ENCODE peak calls at places on chromosomes 13 and 19, in eight cellular contexts. T is NB4, C is thyroid gland, A is HCT116, N is IMR-90, P is prostate gland, I is esophagus squamous epithelium, K is heart left ventricle. G is an unnamed sample.

GRCh38 chr13:47638627-47639026 is 362.4 kb downstream of the SUCLA2 start:
- DNase-seq in T (no peak), C (no peak), A (no peak), N (no peak), P (no peak), I (no peak), K (no peak), G (no peak)

GRCh38 chr19:19399733-19400438 is 5.6 kb upstream of the GATAD2A start:
- DNase-seq in T (no peak), C (no peak), A (no peak), N (peak), P (no peak), I (no peak), K (no peak), G (no peak)

GRCh38 chr13:99726261-99726894 is 225.1 kb downstream of the TM9SF2 start:
- DNase-seq in T (no peak), C (no peak), A (no peak), N (no peak), P (no peak), I (no peak), K (no peak), G (no peak)

GRCh38 chr19:49710372-49710951 is 19.5 kb downstream of the CPT1C start:
- DNase-seq in T (no peak), C (no peak), A (peak), N (peak), P (no peak), I (no peak), K (no peak), G (no peak)

GRCh38 chr13:76992548-76993001 is 694 bp downstream of the CLN5 start:
- DNase-seq in T (peak), C (peak), A (no peak), N (peak), P (peak), I (no peak), K (peak), G (peak)

GRCh38 chr19:38944981-38945506 is 14.3 kb downstream of the MRPS12 start:
- DNase-seq in T (no peak), C (no peak), A (no peak), N (no peak), P (no peak), I (no peak), K (no peak), G (no peak)

GRCh38 chr13:76826527-76826926 is 59.7 kb downstream of the KCTD12 start:
- DNase-seq in T (no peak), C (no peak), A (no peak), N (no peak), P (no peak), I (no peak), K (no peak), G (no peak)

GRCh38 chr13:77267362-77267761 is 59.5 kb downstream of the MYCBP2 start:
- DNase-seq in T (no peak), C (no peak), A (no peak), N (peak), P (no peak), I (no peak), K (no peak), G (no peak)

GRCh38 chr19:27955484-27955883 is 1257.5 kb downstream of the UQCRFS1 start:
- DNase-seq in T (no peak), C (no peak), A (no peak), N (no peak), P (no peak), I (no peak), K (no peak), G (no peak)
- TF ChIP-seq CTCF in T (no peak), C (no peak), A (no peak), N (no peak), P (no peak), I (no peak), K (no peak), G (no peak)

DNA sequence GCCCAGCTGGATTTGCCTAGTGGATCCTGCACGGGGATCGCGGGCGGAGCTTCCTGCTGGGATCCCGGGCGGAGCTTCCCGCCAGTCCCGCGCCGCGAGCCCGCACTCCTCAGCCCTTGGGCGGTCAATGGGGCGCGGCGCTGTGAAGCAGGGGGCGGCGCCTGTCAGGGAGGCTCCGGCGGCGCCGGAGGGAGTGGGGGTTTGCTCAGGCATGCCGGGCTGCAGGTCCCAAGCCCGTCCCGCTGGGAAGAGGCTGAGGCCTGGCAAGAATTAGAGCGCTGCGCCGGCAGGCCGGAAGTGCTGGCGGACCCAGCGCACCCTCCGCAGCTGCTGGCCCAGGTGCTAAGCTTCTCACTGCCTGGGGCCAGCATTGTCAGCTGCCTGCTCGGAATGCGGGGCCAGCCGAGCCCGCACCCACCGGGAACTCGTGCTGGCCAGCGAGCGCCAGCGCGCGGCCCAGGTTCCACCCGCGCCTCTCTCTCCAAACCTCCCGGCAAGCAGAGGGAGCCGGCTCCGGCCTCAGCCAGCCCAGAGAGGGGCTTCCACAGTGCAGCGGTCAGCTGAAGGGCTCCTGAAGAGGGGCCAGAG is 119.6 kb downstream of the PRR20E start:
- DNase-seq in T (no peak), C (no peak), A (no peak), N (no peak), P (no peak), I (no peak), K (no peak), G (no peak)
- TF ChIP-seq POLR2A in T (no peak), C (no peak), A (no peak), N (no peak), P (no peak), I (no peak), K (no peak), G (no peak)

DNA sequence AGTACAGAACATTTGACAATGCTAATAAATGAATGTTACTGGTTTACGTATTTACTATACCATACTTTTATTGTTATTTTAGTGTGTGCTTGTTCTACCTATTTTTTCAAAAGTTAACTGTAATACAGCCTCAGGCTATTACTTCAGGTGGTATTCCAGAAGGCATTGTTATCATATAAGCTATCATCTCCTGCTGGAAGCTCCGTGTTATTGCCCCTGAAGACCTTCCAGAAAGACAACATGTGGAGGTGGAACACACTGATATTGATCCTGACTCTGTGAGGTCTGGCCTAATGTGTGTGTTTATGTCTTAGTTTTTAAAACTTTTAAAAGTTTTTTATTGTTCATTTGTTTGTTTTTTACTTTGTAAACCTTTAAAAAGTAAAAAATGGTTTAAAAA is 509.8 kb upstream of the SPRY2 start:
- DNase-seq in T (no peak), C (no peak), A (no peak), N (no peak), P (no peak), I (no peak), K (no peak), G (no peak)
- TF ChIP-seq CTCF in T (no peak), C (no peak), A (peak), N (no peak), P (no peak), I (no peak), K (no peak), G (no peak)

GRCh38 chr19:41441321-41441945 is 1.5 kb upstream of the ERICH4 start:
- DNase-seq in T (no peak), C (no peak), A (no peak), N (no peak), P (no peak), I (no peak), K (no peak), G (no peak)

GRCh38 chr19:41442473-41443360 is at the start of gene ERICH4:
- DNase-seq in T (no peak), C (no peak), A (no peak), N (no peak), P (no peak), I (no peak), K (no peak), G (peak)

GRCh38 chr19:41437944-41438574 is 1.7 kb downstream of the DMAC2 start:
- DNase-seq in T (no peak), C (no peak), A (no peak), N (no peak), P (no peak), I (no peak), K (no peak), G (peak)

GRCh38 chr19:41436664-41436951 is 3.1 kb downstream of the DMAC2 start:
- DNase-seq in T (no peak), C (no peak), A (no peak), N (no peak), P (no peak), I (no peak), K (no peak), G (no peak)

GRCh38 chr19:41439441-41440222 is at the start of gene DMAC2:
- DNase-seq in T (peak), C (peak), A (peak), N (peak), P (peak), I (peak), K (peak), G (peak)
- TF ChIP-seq POLR2A in T (peak), C (no peak), A (peak), N (peak), P (peak), I (no peak), K (peak), G (peak)

DNA sequence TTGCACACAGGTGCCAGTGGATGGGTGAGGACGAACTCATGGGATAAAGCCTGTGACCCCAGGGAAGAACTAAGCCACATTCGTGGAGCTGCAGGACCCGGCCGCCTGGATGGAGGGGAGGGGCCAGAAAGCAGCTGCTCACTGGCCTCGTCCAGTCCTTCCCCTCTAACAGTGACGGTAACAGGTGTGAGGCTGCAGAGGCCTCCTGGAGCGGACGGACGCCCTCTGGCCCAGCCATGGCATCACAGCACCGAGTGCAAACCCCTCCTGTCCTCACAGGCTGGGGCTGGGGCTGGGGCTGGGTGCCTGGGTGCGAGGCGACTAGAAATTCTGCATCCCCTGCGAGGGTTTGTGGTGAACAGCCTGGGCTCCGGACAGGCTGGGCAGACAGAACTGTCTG is 3.6 kb downstream of the MICOS13 start:
- DNase-seq in T (no peak), C (no peak), A (no peak), N (no peak), P (no peak), I (no peak), K (no peak), G (no peak)
- TF ChIP-seq CTCF in T (no peak), C (no peak), A (no peak), N (no peak), P (no peak), I (no peak), K (no peak), G (no peak)

GRCh38 chr13:97434417-97435296 is 688 bp downstream of the RAP2A start:
- DNase-seq in T (peak), C (peak), A (no peak), N (peak), P (peak), I (peak), K (peak), G (peak)
- TF ChIP-seq POLR2A in T (no peak), C (no peak), A (no peak), N (no peak), P (no peak), I (no peak), K (no peak), G (no peak)

DNA sequence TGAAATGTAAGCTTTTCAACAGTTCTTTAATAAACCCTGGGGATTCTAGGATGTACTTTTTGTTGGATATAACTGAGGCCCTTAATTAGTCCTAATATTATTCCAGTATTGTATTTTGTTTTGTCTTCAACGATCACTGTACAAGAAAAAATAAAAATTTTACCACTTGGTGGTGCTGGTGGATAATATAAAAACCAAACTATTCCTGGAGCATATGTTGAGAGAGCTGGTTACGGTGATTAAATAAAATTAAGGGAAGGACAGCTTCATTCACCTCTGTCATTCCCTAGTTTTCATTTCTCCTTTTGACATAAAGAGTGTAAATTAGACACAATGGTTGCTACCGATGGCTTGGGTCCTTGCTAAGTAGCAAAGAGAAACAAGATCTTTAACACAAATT is 598.6 kb upstream of the PCDH20 start:
- DNase-seq in T (peak), C (no peak), A (peak), N (peak), P (no peak), I (no peak), K (no peak), G (no peak)
- TF ChIP-seq CTCF in T (no peak), C (no peak), A (peak), N (no peak), P (no peak), I (no peak), K (no peak), G (no peak)

GRCh38 chr19:3058009-3058820 is 4.1 kb downstream of the TLE5 start:
- DNase-seq in T (no peak), C (no peak), A (no peak), N (no peak), P (no peak), I (no peak), K (no peak), G (no peak)
- TF ChIP-seq POLR2A in T (no peak), C (no peak), A (no peak), N (no peak), P (no peak), I (no peak), K (no peak), G (no peak)

GRCh38 chr13:100790405-100790804 is 115.8 kb upstream of the TMTC4 start:
- DNase-seq in T (no peak), C (no peak), A (no peak), N (no peak), P (no peak), I (no peak), K (no peak), G (no peak)

GRCh38 chr13:100789968-100790367 is 115.4 kb upstream of the TMTC4 start:
- DNase-seq in T (no peak), C (no peak), A (no peak), N (no peak), P (no peak), I (no peak), K (no peak), G (no peak)

GRCh38 chr13:100789025-100789424 is 114.4 kb upstream of the TMTC4 start:
- DNase-seq in T (no peak), C (no peak), A (no peak), N (no peak), P (no peak), I (no peak), K (no peak), G (no peak)

GRCh38 chr13:100788540-100788939 is 113.9 kb upstream of the TMTC4 start:
- DNase-seq in T (no peak), C (no peak), A (no peak), N (no peak), P (no peak), I (no peak), K (no peak), G (no peak)

GRCh38 chr13:100789481-100789880 is 114.9 kb upstream of the TMTC4 start:
- DNase-seq in T (no peak), C (peak), A (no peak), N (no peak), P (peak), I (no peak), K (no peak), G (no peak)
- TF ChIP-seq CTCF in T (no peak), C (no peak), A (no peak), N (no peak), P (no peak), I (no peak), K (no peak), G (no peak)